ENCODE peak calls at places on chromosomes 12 and 14, in eight cellular contexts. One of them, this sample, is unnamed.

GRCh38 chr14:50733479-50733878 is 65.4 kb upstream of the SAV1 start:
- DNase-seq in NCI-H1417: no peak
- DNase-seq in ureter: no peak
- DNase-seq in M059J: no peak
- DNase-seq in astrocyte of the cerebellum: no peak
- DNase-seq in GDM1: no peak
- DNase-seq in stimulated activated CD4-positive, alpha-beta T cell treated with anti-CD3 and anti-CD28 coated beads, Interleukin-15, amount 100 ng/mL, for 1 hour: no peak
- DNase-seq in mucosa of gallbladder: no peak
- DNase-seq in this sample: no peak

GRCh38 chr12:31217356-31218130 is 108.4 kb downstream of the SINHCAF start:
- DNase-seq in mucosa of gallbladder: no peak
- DNase-seq in astrocyte of the cerebellum: no peak
- DNase-seq in stimulated activated CD4-positive, alpha-beta T cell treated with anti-CD3 and anti-CD28 coated beads, Interleukin-15, amount 100 ng/mL, for 1 hour: no peak
- DNase-seq in M059J: no peak
- DNase-seq in ureter: no peak
- DNase-seq in NCI-H1417: no peak
- DNase-seq in GDM1: no peak
- DNase-seq in this sample: no peak

GRCh38 chr14:99570542-99571302 is 33.3 kb downstream of the CCDC85C start:
- DNase-seq in stimulated activated CD4-positive, alpha-beta T cell treated with anti-CD3 and anti-CD28 coated beads, Interleukin-15, amount 100 ng/mL, for 1 hour: no peak
- DNase-seq in GDM1: no peak
- DNase-seq in M059J: no peak
- DNase-seq in ureter: no peak
- DNase-seq in astrocyte of the cerebellum: no peak
- DNase-seq in NCI-H1417: peak
- DNase-seq in mucosa of gallbladder: no peak
- DNase-seq in this sample: peak

GRCh38 chr14:88841741-88842140 is 17.3 kb downstream of the TTC8 start:
- DNase-seq in M059J: peak
- DNase-seq in NCI-H1417: no peak
- DNase-seq in stimulated activated CD4-positive, alpha-beta T cell treated with anti-CD3 and anti-CD28 coated beads, Interleukin-15, amount 100 ng/mL, for 1 hour: no peak
- DNase-seq in GDM1: no peak
- DNase-seq in astrocyte of the cerebellum: no peak
- DNase-seq in mucosa of gallbladder: no peak
- DNase-seq in ureter: no peak
- DNase-seq in this sample: no peak

GRCh38 chr12:110403975-110404675 is 617 bp upstream of the ANAPC7 start:
- DNase-seq in GDM1: peak
- DNase-seq in NCI-H1417: peak
- DNase-seq in mucosa of gallbladder: peak
- DNase-seq in astrocyte of the cerebellum: no peak
- DNase-seq in stimulated activated CD4-positive, alpha-beta T cell treated with anti-CD3 and anti-CD28 coated beads, Interleukin-15, amount 100 ng/mL, for 1 hour: peak
- DNase-seq in ureter: peak
- DNase-seq in M059J: peak
- DNase-seq in this sample: peak

GRCh38 chr14:54329082-54329695 is 67.6 kb upstream of the CDKN3 start:
- DNase-seq in astrocyte of the cerebellum: peak
- DNase-seq in M059J: peak
- DNase-seq in mucosa of gallbladder: no peak
- DNase-seq in stimulated activated CD4-positive, alpha-beta T cell treated with anti-CD3 and anti-CD28 coated beads, Interleukin-15, amount 100 ng/mL, for 1 hour: no peak
- DNase-seq in GDM1: peak
- DNase-seq in ureter: no peak
- DNase-seq in NCI-H1417: peak
- DNase-seq in this sample: peak

GRCh38 chr14:75417674-75418073 is 10.1 kb upstream of the JDP2 start:
- DNase-seq in astrocyte of the cerebellum: no peak
- DNase-seq in mucosa of gallbladder: no peak
- DNase-seq in M059J: peak
- DNase-seq in ureter: no peak
- DNase-seq in NCI-H1417: no peak
- DNase-seq in stimulated activated CD4-positive, alpha-beta T cell treated with anti-CD3 and anti-CD28 coated beads, Interleukin-15, amount 100 ng/mL, for 1 hour: no peak
- DNase-seq in GDM1: peak
- DNase-seq in this sample: no peak

GRCh38 chr14:89773644-89774316 is 180.8 kb downstream of the EFCAB11 start:
- DNase-seq in ureter: peak
- DNase-seq in mucosa of gallbladder: peak
- DNase-seq in M059J: peak
- DNase-seq in GDM1: peak
- DNase-seq in stimulated activated CD4-positive, alpha-beta T cell treated with anti-CD3 and anti-CD28 coated beads, Interleukin-15, amount 100 ng/mL, for 1 hour: peak
- DNase-seq in astrocyte of the cerebellum: no peak
- DNase-seq in NCI-H1417: peak
- DNase-seq in this sample: peak

GRCh38 chr12:82436354-82436753 is 78.0 kb downstream of the METTL25 start:
- DNase-seq in stimulated activated CD4-positive, alpha-beta T cell treated with anti-CD3 and anti-CD28 coated beads, Interleukin-15, amount 100 ng/mL, for 1 hour: no peak
- DNase-seq in astrocyte of the cerebellum: no peak
- DNase-seq in NCI-H1417: no peak
- DNase-seq in mucosa of gallbladder: no peak
- DNase-seq in GDM1: no peak
- DNase-seq in ureter: no peak
- DNase-seq in M059J: no peak
- DNase-seq in this sample: no peak

GRCh38 chr14:96260341-96260821 is 4.4 kb downstream of the BDKRB1 start:
- DNase-seq in mucosa of gallbladder: no peak
- DNase-seq in ureter: no peak
- DNase-seq in astrocyte of the cerebellum: no peak
- DNase-seq in M059J: no peak
- DNase-seq in NCI-H1417: no peak
- DNase-seq in GDM1: no peak
- DNase-seq in stimulated activated CD4-positive, alpha-beta T cell treated with anti-CD3 and anti-CD28 coated beads, Interleukin-15, amount 100 ng/mL, for 1 hour: no peak
- DNase-seq in this sample: no peak

GRCh38 chr12:40010899-40011774 is 94.7 kb downstream of the SLC2A13 start:
- DNase-seq in stimulated activated CD4-positive, alpha-beta T cell treated with anti-CD3 and anti-CD28 coated beads, Interleukin-15, amount 100 ng/mL, for 1 hour: peak
- DNase-seq in mucosa of gallbladder: peak
- DNase-seq in GDM1: peak
- DNase-seq in ureter: peak
- DNase-seq in astrocyte of the cerebellum: peak
- DNase-seq in M059J: peak
- DNase-seq in NCI-H1417: peak
- DNase-seq in this sample: peak

GRCh38 chr14:57391609-57392195 is 1.3 kb downstream of the NAA30 start:
- DNase-seq in ureter: no peak
- DNase-seq in NCI-H1417: peak
- DNase-seq in astrocyte of the cerebellum: no peak
- DNase-seq in M059J: no peak
- DNase-seq in GDM1: no peak
- DNase-seq in stimulated activated CD4-positive, alpha-beta T cell treated with anti-CD3 and anti-CD28 coated beads, Interleukin-15, amount 100 ng/mL, for 1 hour: no peak
- DNase-seq in mucosa of gallbladder: no peak
- DNase-seq in this sample: no peak

GRCh38 chr14:24879661-24880381 is 170.1 kb downstream of the STXBP6 start:
- DNase-seq in stimulated activated CD4-positive, alpha-beta T cell treated with anti-CD3 and anti-CD28 coated beads, Interleukin-15, amount 100 ng/mL, for 1 hour: no peak
- DNase-seq in mucosa of gallbladder: no peak
- DNase-seq in M059J: no peak
- DNase-seq in GDM1: no peak
- DNase-seq in ureter: no peak
- DNase-seq in astrocyte of the cerebellum: no peak
- DNase-seq in NCI-H1417: no peak
- DNase-seq in this sample: no peak

GRCh38 chr14:85856430-85856829 is 326.5 kb downstream of the FLRT2 start:
- DNase-seq in astrocyte of the cerebellum: no peak
- DNase-seq in mucosa of gallbladder: no peak
- DNase-seq in M059J: no peak
- DNase-seq in NCI-H1417: peak
- DNase-seq in stimulated activated CD4-positive, alpha-beta T cell treated with anti-CD3 and anti-CD28 coated beads, Interleukin-15, amount 100 ng/mL, for 1 hour: no peak
- DNase-seq in ureter: no peak
- DNase-seq in GDM1: no peak
- DNase-seq in this sample: no peak

GRCh38 chr12:93741741-93742085 is 64.5 kb downstream of the CRADD start:
- DNase-seq in M059J: peak
- DNase-seq in GDM1: no peak
- DNase-seq in ureter: no peak
- DNase-seq in stimulated activated CD4-positive, alpha-beta T cell treated with anti-CD3 and anti-CD28 coated beads, Interleukin-15, amount 100 ng/mL, for 1 hour: peak
- DNase-seq in astrocyte of the cerebellum: no peak
- DNase-seq in NCI-H1417: no peak
- DNase-seq in mucosa of gallbladder: no peak
- DNase-seq in this sample: no peak

GRCh38 chr14:80522936-80523335 is 311.6 kb upstream of the DIO2 start:
- DNase-seq in GDM1: no peak
- DNase-seq in M059J: peak
- DNase-seq in stimulated activated CD4-positive, alpha-beta T cell treated with anti-CD3 and anti-CD28 coated beads, Interleukin-15, amount 100 ng/mL, for 1 hour: no peak
- DNase-seq in mucosa of gallbladder: no peak
- DNase-seq in ureter: no peak
- DNase-seq in astrocyte of the cerebellum: no peak
- DNase-seq in NCI-H1417: peak
- DNase-seq in this sample: no peak

GRCh38 chr12:105493091-105493615 is 162.7 kb downstream of the C12orf75 start:
- DNase-seq in GDM1: no peak
- DNase-seq in stimulated activated CD4-positive, alpha-beta T cell treated with anti-CD3 and anti-CD28 coated beads, Interleukin-15, amount 100 ng/mL, for 1 hour: no peak
- DNase-seq in ureter: no peak
- DNase-seq in M059J: no peak
- DNase-seq in NCI-H1417: no peak
- DNase-seq in astrocyte of the cerebellum: no peak
- DNase-seq in mucosa of gallbladder: no peak
- DNase-seq in this sample: no peak